ENCODE peak calls at places on chromosomes 12 and 14, in five cellular contexts. C is breast epithelium, I is ovary, Z is spleen, A is PC-3. B is an unnamed sample.
A peak's percentile ranks its signal among the peaks of the same experiment; 100 is the strongest.

GRCh38 chr12:110222027-110222426 is 59.0 kb upstream of the ATP2A2 start:
- DNase-seq in Z (no peak), A (no peak), I (no peak), C (no peak), B (no peak)

GRCh38 chr12:84858796-84859195 is 53.8 kb downstream of the SLC6A15 start:
- DNase-seq in I (no peak), A (no peak), Z (no peak), C (no peak), B (no peak)

GRCh38 chr14:103103461-103104388 is 9.2 kb downstream of the EXOC3L4 start:
- DNase-seq in A (peak; percentile 69), C (no peak), I (no peak), Z (no peak), B (no peak)

GRCh38 chr12:6089041-6089823 is 35.2 kb downstream of the VWF start:
- DNase-seq in C (peak; percentile 42), I (no peak), A (peak; percentile 84), Z (peak; percentile 36), B (no peak)

GRCh38 chr14:64556526-64556925 is 6.8 kb downstream of the PPP1R36 start:
- DNase-seq in I (no peak), Z (no peak), A (peak; percentile 13), C (no peak), B (no peak)

GRCh38 chr14:73783107-73783727 is 68.4 kb upstream of the PTGR2 start:
- DNase-seq in A (no peak), Z (peak; percentile 63), I (no peak), C (no peak), B (no peak)

GRCh38 chr12:1634590-1635191 is 5.7 kb downstream of the WNT5B start:
- DNase-seq in Z (peak; percentile 91), A (peak; percentile 78), C (peak; percentile 47), I (peak; percentile 87), B (no peak)

GRCh38 chr14:47435331-47435965 is 240.0 kb downstream of the MDGA2 start:
- DNase-seq in Z (no peak), C (no peak), A (no peak), I (no peak), B (no peak)

GRCh38 chr12:124445121-124445718 is 122.2 kb downstream of the NCOR2 start:
- DNase-seq in Z (no peak), I (peak; percentile 25), A (no peak), C (no peak), B (no peak)

GRCh38 chr12:79299447-79300198 is 391.1 kb downstream of the PAWR start:
- DNase-seq in Z (no peak), C (no peak), A (no peak), I (no peak), B (no peak)
- H3K36me3 ChIP-seq in Z (no peaks in the 10 kb centered on the region), C (no peaks in the 10 kb centered on the region), A (no peaks in the 10 kb centered on the region), I (no peaks in the 10 kb centered on the region), B (no peaks in the 10 kb centered on the region)

GRCh38 chr12:34405286-34406227 is 383.3 kb downstream of the ALG10 start:
- DNase-seq in I (peak; percentile 3), A (no peak), Z (peak; percentile 54), C (no peak), B (peak; percentile 29)

GRCh38 chr12:34404377-34405285 is 382.3 kb downstream of the ALG10 start:
- DNase-seq in A (no peak), I (peak; percentile 4), Z (peak; percentile 43), C (peak; percentile 8), B (peak; percentile 20)

GRCh38 chr12:34407813-34408212 is 385.5 kb downstream of the ALG10 start:
- DNase-seq in Z (no peak), A (no peak), I (no peak), C (no peak), B (no peak)

GRCh38 chr12:34406228-34406995 is 384.1 kb downstream of the ALG10 start:
- DNase-seq in C (peak; percentile 5), Z (peak; percentile 54), I (peak; percentile 4), A (no peak), B (peak; percentile 21)

DNA sequence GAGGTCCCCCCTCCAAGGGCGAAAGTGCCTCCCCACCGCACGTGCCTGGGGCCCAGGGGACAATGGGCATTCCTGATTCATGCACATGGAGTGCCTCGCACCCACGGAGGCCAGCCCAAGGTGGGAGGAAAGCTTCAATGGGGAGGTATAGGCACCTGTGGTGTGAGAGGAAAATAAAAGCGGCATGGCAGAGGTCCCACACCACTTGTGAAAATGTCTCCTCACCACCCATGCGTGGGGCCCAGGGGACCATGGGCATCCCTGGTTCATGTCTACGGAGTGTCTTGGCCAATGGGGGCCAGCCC is 384.7 kb downstream of the ALG10 start:
- DNase-seq in I (no peak), C (peak; percentile 11), A (no peak), Z (no peak), B (peak; percentile 20)
- H3K9me3 ChIP-seq in I (no peaks in the 10 kb centered on the region), C (peaks cover 85% of the 10 kb centered on the region), A (peaks cover 31% of the 10 kb centered on the region), Z (peaks cover 100% of the 10 kb centered on the region), B (peaks cover 6% of the 10 kb centered on the region)

GRCh38 chr12:48934312-48934706 is 9.0 kb upstream of the FKBP11 start:
- DNase-seq in Z (no peak), C (no peak), I (no peak), A (peak; percentile 18), B (no peak)
- H3K36me3 ChIP-seq in Z (peaks cover 90% of the 10 kb centered on the region), C (no peaks in the 10 kb centered on the region), I (no peaks in the 10 kb centered on the region), A (peaks cover 51% of the 10 kb centered on the region), B (peaks cover 81% of the 10 kb centered on the region)

GRCh38 chr14:41972531-41972930 is 365.9 kb downstream of the LRFN5 start:
- DNase-seq in Z (no peak), I (no peak), A (no peak), C (no peak), B (no peak)
- H3K9me3 ChIP-seq in Z (peaks cover 36% of the 10 kb centered on the region), I (no peaks in the 10 kb centered on the region), A (peaks cover 11% of the 10 kb centered on the region), C (peaks cover 17% of the 10 kb centered on the region), B (no peaks in the 10 kb centered on the region)